ENCODE peak calls at places on chromosomes 3 and 15, in ten cellular contexts. O, G, R, S, Z, M, N, V, F and C are unnamed samples.

GRCh38 chr3:66405701-66406091 is 95.1 kb downstream of the LRIG1 start:
- DNase-seq in O (peak; percentile 29), G (no peak), R (no peak), S (no peak), Z (no peak), M (no peak), N (no peak), V (no peak), F (no peak), C (no peak)

GRCh38 chr3:118228151-118228550 is 806.5 kb downstream of the IGSF11 start:
- DNase-seq in O (no peak), G (no peak), R (no peak), S (no peak), Z (no peak), M (no peak), N (no peak), V (no peak), F (no peak), C (no peak)

GRCh38 chr3:142888099-142888483 is 792 bp downstream of the PCOLCE2 start:
- DNase-seq in O (no peak), G (peak; percentile 90), R (peak; percentile 24), S (no peak), Z (no peak), M (peak; percentile 20), N (no peak), V (peak; percentile 57), F (no peak), C (no peak)

GRCh38 chr3:69174435-69174834 is 52.0 kb upstream of the LMOD3 start:
- DNase-seq in O (no peak), G (no peak), R (no peak), S (no peak), Z (no peak), M (no peak), N (no peak), V (no peak), F (no peak), C (no peak)

GRCh38 chr15:70526221-70526973 is 237.0 kb downstream of the UACA start:
- DNase-seq in O (peak; percentile 33), G (peak; percentile 69), R (no peak), S (peak; percentile 33), Z (no peak), M (no peak), N (no peak), V (peak; percentile 77), F (no peak), C (no peak)

GRCh38 chr3:168514252-168514651 is 418.5 kb upstream of the GOLIM4 start:
- DNase-seq in O (no peak), G (no peak), R (no peak), S (no peak), Z (no peak), M (no peak), N (no peak), V (no peak), F (no peak), C (no peak)

GRCh38 chr3:50268703-50269451 is at the start of gene SEMA3B:
- DNase-seq in O (peak; percentile 89), G (peak; percentile 73), R (peak; percentile 92), S (no peak), Z (no peak), M (no peak), N (peak; percentile 93), V (no peak), F (no peak), C (peak; percentile 74)

GRCh38 chr3:135929670-135930069 is 35.9 kb upstream of the PPP2R3A start:
- DNase-seq in O (peak; percentile 15), G (no peak), R (no peak), S (no peak), Z (peak; percentile 85), M (no peak), N (no peak), V (no peak), F (no peak), C (peak; percentile 64)

GRCh38 chr3:53594276-53594675 is 99.9 kb downstream of the CACNA1D start:
- DNase-seq in O (no peak), G (no peak), R (no peak), S (peak; percentile 11), Z (peak; percentile 53), M (no peak), N (no peak), V (no peak), F (no peak), C (no peak)

GRCh38 chr15:60918234-60918964 is 310.7 kb downstream of the RORA start:
- DNase-seq in O (peak; percentile 16), G (no peak), R (peak; percentile 30), S (no peak), Z (no peak), M (no peak), N (peak; percentile 42), V (no peak), F (no peak), C (no peak)

GRCh38 chr3:127389415-127389814 is 101.6 kb upstream of the PRR20G start:
- DNase-seq in O (no peak), G (no peak), R (no peak), S (no peak), Z (no peak), M (no peak), N (no peak), V (no peak), F (no peak), C (no peak)

GRCh38 chr15:22952826-22953579 is 27.2 kb downstream of the CYFIP1 start:
- DNase-seq in O (no peak), G (no peak), R (no peak), S (peak; percentile 64), Z (no peak), M (no peak), N (no peak), V (no peak), F (no peak), C (no peak)

GRCh38 chr3:119098620-119099222 is 47.2 kb upstream of the TEX55 start:
- DNase-seq in O (no peak), G (peak; percentile 53), R (no peak), S (no peak), Z (no peak), M (peak; percentile 23), N (no peak), V (peak; percentile 38), F (no peak), C (no peak)

DNA sequence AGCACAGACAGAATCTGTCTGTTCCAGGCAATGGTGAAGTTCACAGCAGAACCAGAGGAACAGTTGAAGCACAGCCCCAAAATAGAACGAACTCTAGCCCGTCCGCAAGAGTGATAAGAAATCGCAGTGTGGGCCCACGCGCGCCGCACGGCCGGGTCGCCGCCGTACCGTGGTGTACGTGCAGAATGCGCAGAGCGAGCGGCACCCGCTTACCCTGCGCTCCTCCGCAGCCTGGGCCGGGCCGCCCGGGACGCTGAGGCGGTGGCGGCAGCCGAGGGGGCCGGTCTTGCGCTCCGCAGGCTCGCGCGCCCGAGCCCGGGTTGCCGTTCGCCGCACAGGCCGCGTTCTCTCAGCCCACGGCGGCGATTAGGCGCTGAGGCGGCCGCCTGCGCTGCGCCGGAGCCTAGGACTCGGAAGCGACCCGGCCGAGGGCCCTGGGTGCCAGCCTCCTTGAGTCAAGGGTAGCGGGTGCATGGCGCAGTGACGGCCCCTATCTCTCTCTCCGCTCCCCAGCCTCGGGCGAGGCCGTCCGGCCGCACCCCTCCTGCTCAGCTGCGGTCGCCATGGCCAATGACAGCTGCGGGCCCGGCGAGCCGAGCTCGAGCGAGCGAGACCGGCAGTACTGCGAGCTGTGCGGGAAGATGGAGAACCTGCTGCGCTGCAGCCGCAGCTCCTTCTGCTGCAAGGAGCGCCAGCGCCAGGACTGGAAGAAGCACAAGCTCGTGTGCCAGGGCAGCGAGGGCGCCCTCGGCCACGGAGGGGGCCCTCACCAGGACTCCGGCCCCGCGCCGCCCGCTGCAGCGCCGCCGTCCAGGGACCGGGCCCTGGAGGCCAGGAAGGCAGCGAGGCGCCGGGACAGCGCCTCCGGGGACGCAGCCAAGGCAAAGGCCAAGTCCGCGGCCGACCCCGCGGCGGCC is 20.5 kb downstream of the WDR73 start:
- DNase-seq in O (peak; percentile 79), G (peak; percentile 78), R (peak; percentile 83), S (peak; percentile 81), Z (peak; percentile 93), M (peak; percentile 63), N (peak; percentile 77), V (peak; percentile 81), F (no peak), C (peak; percentile 62)
- TF ChIP-seq CTCF in O (no peak), G (peak; percentile 31), R (no peak), S (no peak), Z (no peak), M (no peak), N (no peak), V (no peak), F (no peak), C (no peak)

DNA sequence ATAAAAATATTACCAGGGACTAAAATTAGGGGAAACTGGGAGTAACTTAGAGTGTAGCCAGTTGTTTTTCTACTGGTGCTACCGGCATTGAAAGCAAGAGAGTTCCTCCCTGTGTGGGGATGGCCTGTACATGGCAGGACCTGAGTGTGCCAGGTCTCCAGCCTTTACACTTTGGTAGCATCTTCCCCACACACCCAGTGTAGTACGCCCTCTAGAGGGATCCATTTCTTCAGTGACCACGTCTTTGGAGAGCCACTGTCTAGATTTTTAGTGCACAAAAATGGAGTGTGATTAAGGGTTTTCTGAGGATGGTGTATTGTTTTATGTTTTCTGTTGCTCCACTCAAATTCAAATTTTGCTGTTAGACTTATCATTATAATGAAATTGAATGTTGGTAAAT is 507.0 kb upstream of the TPRG1 start:
- DNase-seq in O (no peak), G (peak; percentile 47), R (no peak), S (no peak), Z (no peak), M (no peak), N (no peak), V (peak; percentile 3), F (no peak), C (no peak)
- TF ChIP-seq EP300 in O (no peak), G (no peak), R (no peak), S (no peak), Z (no peak), M (no peak), N (no peak), V (no peak), F (no peak), C (no peak)

DNA sequence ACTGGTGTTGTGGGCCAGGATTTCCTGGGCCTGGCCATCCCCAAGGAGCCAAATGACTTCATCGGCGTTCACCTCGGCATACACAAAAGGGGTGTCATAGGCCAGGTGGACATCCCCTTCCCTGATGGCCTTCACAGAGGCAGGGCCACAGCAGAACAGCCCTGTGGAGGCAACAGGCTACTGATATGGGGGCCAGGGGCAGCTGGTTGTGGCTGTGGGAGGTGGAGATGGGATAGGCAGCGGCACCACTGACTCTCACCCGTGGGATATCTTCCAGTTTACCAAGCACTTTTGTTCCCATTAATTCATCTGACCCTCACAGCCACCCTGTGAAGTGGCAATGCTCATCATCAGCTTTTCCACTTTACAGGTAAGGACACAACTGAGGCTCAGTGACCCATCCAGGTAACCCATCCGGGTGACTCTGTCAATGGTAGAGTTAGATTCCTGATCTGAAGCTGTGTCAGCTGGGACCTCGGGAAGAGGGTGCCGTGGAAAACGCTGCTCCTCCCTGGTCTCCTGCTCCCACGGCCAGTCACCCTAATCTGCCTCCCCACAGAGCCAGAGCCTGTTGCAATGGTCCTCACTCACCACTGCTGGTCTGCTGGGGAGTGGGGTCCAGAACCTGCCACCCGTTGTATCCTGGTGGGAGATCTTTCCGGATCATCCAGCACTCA is 15.3 kb upstream of the TGM5 start:
- DNase-seq in O (no peak), G (no peak), R (no peak), S (no peak), Z (no peak), M (no peak), N (no peak), V (no peak), F (no peak), C (no peak)
- H3K4me3 ChIP-seq in O (no peak overlapping the region), G (no peak overlapping the region), R (no peak overlapping the region), S (no peak overlapping the region), Z (no peak overlapping the region), M (no peak overlapping the region), N (no peak overlapping the region), V (no peak overlapping the region), F (no peak overlapping the region), C (no peak overlapping the region)

GRCh38 chr3:112739252-112739945 is 98.5 kb upstream of the CCDC80 start:
- DNase-seq in O (no peak), G (peak; percentile 27), R (no peak), S (no peak), Z (no peak), M (no peak), N (no peak), V (no peak), F (no peak), C (no peak)
- TF ChIP-seq CTCF in O (no peak), G (no peak), R (no peak), S (no peak), Z (no peak), M (no peak), N (no peak), V (no peak), F (no peak), C (no peak)